ENCODE peak calls at places on chromosomes 5 and 9, in four cellular contexts. One of them, this sample, is unnamed.

GRCh38 chr9:91320299-91320698 is 41.4 kb downstream of the AUH start:
- DNase-seq in SK-N-SH: no peak
- DNase-seq in neural progenitor cell: no peak
- DNase-seq in astrocyte: no peak
- DNase-seq in this sample: no peak

GRCh38 chr5:99032234-99033013 is 103.6 kb upstream of the CHD1 start:
- DNase-seq in SK-N-SH: peak; percentile 46
- DNase-seq in neural progenitor cell: peak; percentile 74
- DNase-seq in astrocyte: peak; percentile 57
- DNase-seq in this sample: peak; percentile 49

GRCh38 chr5:5494489-5495402 is 72.3 kb downstream of the ICE1 start:
- DNase-seq in SK-N-SH: peak; percentile 24
- DNase-seq in neural progenitor cell: peak; percentile 94
- DNase-seq in astrocyte: peak; percentile 20
- DNase-seq in this sample: peak; percentile 73

GRCh38 chr9:114060070-114060469 is 18.0 kb downstream of the AMBP start:
- DNase-seq in SK-N-SH: no peak
- DNase-seq in neural progenitor cell: no peak
- DNase-seq in astrocyte: no peak
- DNase-seq in this sample: peak; percentile 42

GRCh38 chr5:77987988-77988387 is 211.8 kb upstream of the TBCA start:
- DNase-seq in SK-N-SH: no peak
- DNase-seq in neural progenitor cell: no peak
- DNase-seq in astrocyte: no peak
- DNase-seq in this sample: no peak

GRCh38 chr9:32968101-32969011 is 33.1 kb downstream of the APTX start:
- DNase-seq in SK-N-SH: peak; percentile 51
- DNase-seq in neural progenitor cell: peak; percentile 64
- DNase-seq in astrocyte: no peak
- DNase-seq in this sample: peak; percentile 72

GRCh38 chr5:32274548-32275420 is 38.0 kb downstream of the MTMR12 start:
- DNase-seq in SK-N-SH: no peak
- DNase-seq in neural progenitor cell: no peak
- DNase-seq in astrocyte: no peak
- DNase-seq in this sample: no peak

GRCh38 chr5:56900858-56901578 is 8.4 kb upstream of the SETD9 start:
- DNase-seq in SK-N-SH: peak; percentile 16
- DNase-seq in neural progenitor cell: peak; percentile 59
- DNase-seq in astrocyte: peak; percentile 14
- DNase-seq in this sample: peak; percentile 6

GRCh38 chr5:13278148-13278547 is 666.3 kb downstream of the DNAH5 start:
- DNase-seq in SK-N-SH: peak; percentile 4
- DNase-seq in neural progenitor cell: no peak
- DNase-seq in astrocyte: no peak
- DNase-seq in this sample: no peak

GRCh38 chr5:73867344-73868335 is 241.6 kb downstream of the ARHGEF28 start:
- DNase-seq in SK-N-SH: no peak
- DNase-seq in neural progenitor cell: no peak
- DNase-seq in astrocyte: peak; percentile 47
- DNase-seq in this sample: peak; percentile 6

GRCh38 chr9:121278535-121279169 is 10.7 kb downstream of the GSN start:
- DNase-seq in SK-N-SH: peak; percentile 59
- DNase-seq in neural progenitor cell: peak; percentile 67
- DNase-seq in astrocyte: peak; percentile 99
- DNase-seq in this sample: peak; percentile 82

GRCh38 chr9:70347046-70347445 is 67.4 kb downstream of the KLF9 start:
- DNase-seq in SK-N-SH: no peak
- DNase-seq in neural progenitor cell: no peak
- DNase-seq in astrocyte: no peak
- DNase-seq in this sample: no peak

GRCh38 chr9:129857207-129857606 is 21.9 kb downstream of the USP20 start:
- DNase-seq in SK-N-SH: no peak
- DNase-seq in neural progenitor cell: no peak
- DNase-seq in astrocyte: no peak
- DNase-seq in this sample: no peak

GRCh38 chr9:124786881-124787573 is 10.1 kb downstream of the OLFML2A start:
- DNase-seq in SK-N-SH: peak; percentile 6
- DNase-seq in neural progenitor cell: no peak
- DNase-seq in astrocyte: no peak
- DNase-seq in this sample: peak; percentile 18

GRCh38 chr5:143619038-143619437 is 192.9 kb upstream of the HMHB1 start:
- DNase-seq in SK-N-SH: no peak
- DNase-seq in neural progenitor cell: no peak
- DNase-seq in astrocyte: no peak
- DNase-seq in this sample: no peak

GRCh38 chr9:99059074-99059894 is 45.6 kb upstream of the TGFBR1 start:
- DNase-seq in SK-N-SH: no peak
- DNase-seq in neural progenitor cell: no peak
- DNase-seq in astrocyte: no peak
- DNase-seq in this sample: no peak

GRCh38 chr9:34823778-34824177 is 113.8 kb upstream of the CCL21 start:
- DNase-seq in SK-N-SH: no peak
- DNase-seq in neural progenitor cell: no peak
- DNase-seq in astrocyte: no peak
- DNase-seq in this sample: no peak

GRCh38 chr5:98796197-98796972 is 22.9 kb downstream of the RGMB start:
- DNase-seq in SK-N-SH: peak; percentile 68
- DNase-seq in neural progenitor cell: peak; percentile 68
- DNase-seq in astrocyte: peak; percentile 68
- DNase-seq in this sample: peak; percentile 83

GRCh38 chr5:164475339-164475977 is 970.0 kb downstream of the MAT2B start:
- DNase-seq in SK-N-SH: peak; percentile 25
- DNase-seq in neural progenitor cell: peak; percentile 13
- DNase-seq in astrocyte: peak; percentile 24
- DNase-seq in this sample: peak; percentile 44

GRCh38 chr9:27386759-27387158 is 89.8 kb upstream of the EQTN start:
- DNase-seq in SK-N-SH: no peak
- DNase-seq in neural progenitor cell: no peak
- DNase-seq in astrocyte: no peak
- DNase-seq in this sample: peak; percentile 18

GRCh38 chr5:173755319-173755718 is 132.8 kb upstream of the CPEB4 start:
- DNase-seq in SK-N-SH: no peak
- DNase-seq in neural progenitor cell: no peak
- DNase-seq in astrocyte: no peak
- DNase-seq in this sample: no peak

GRCh38 chr9:128627906-128628305 is 28.7 kb downstream of the DYNC2I2 start:
- DNase-seq in SK-N-SH: peak; percentile 20
- DNase-seq in neural progenitor cell: no peak
- DNase-seq in astrocyte: no peak
- DNase-seq in this sample: no peak

GRCh38 chr9:35907732-35908483 is 1.4 kb upstream of the SPAAR start:
- DNase-seq in SK-N-SH: peak; percentile 86
- DNase-seq in neural progenitor cell: peak; percentile 39
- DNase-seq in astrocyte: peak; percentile 90
- DNase-seq in this sample: peak; percentile 96

GRCh38 chr5:138663009-138663408 is 87.8 kb upstream of the HSPA9 start:
- DNase-seq in SK-N-SH: peak; percentile 46
- DNase-seq in neural progenitor cell: no peak
- DNase-seq in astrocyte: no peak
- DNase-seq in this sample: no peak

GRCh38 chr5:121850272-121850671 is 1.4 kb upstream of the FTMT start:
- DNase-seq in SK-N-SH: no peak
- DNase-seq in neural progenitor cell: no peak
- DNase-seq in astrocyte: no peak
- DNase-seq in this sample: peak; percentile 45

GRCh38 chr9:125772740-125773139 is 25.6 kb downstream of the PBX3 start:
- DNase-seq in SK-N-SH: no peak
- DNase-seq in neural progenitor cell: no peak
- DNase-seq in astrocyte: no peak
- DNase-seq in this sample: no peak

GRCh38 chr9:93531374-93531773 is 45.0 kb upstream of the PHF2 start:
- DNase-seq in SK-N-SH: no peak
- DNase-seq in neural progenitor cell: no peak
- DNase-seq in astrocyte: no peak
- DNase-seq in this sample: no peak

GRCh38 chr9:135956798-135957166 is 4.4 kb downstream of the UBAC1 start:
- DNase-seq in SK-N-SH: no peak
- DNase-seq in neural progenitor cell: no peak
- DNase-seq in astrocyte: no peak
- DNase-seq in this sample: no peak

GRCh38 chr5:44862808-44863207 is 54.1 kb downstream of the MRPS30 start:
- DNase-seq in SK-N-SH: no peak
- DNase-seq in neural progenitor cell: no peak
- DNase-seq in astrocyte: peak; percentile 16
- DNase-seq in this sample: no peak

GRCh38 chr5:181181650-181182565 is 23.1 kb downstream of the TRIM7 start:
- DNase-seq in SK-N-SH: peak; percentile 71
- DNase-seq in neural progenitor cell: peak; percentile 87
- DNase-seq in astrocyte: peak; percentile 43
- DNase-seq in this sample: peak; percentile 90

GRCh38 chr9:8718121-8718725 is 918.6 kb upstream of the DMAC1 start:
- DNase-seq in SK-N-SH: no peak
- DNase-seq in neural progenitor cell: peak; percentile 53
- DNase-seq in astrocyte: peak; percentile 86
- DNase-seq in this sample: peak; percentile 66

GRCh38 chr5:59037453-59038168 is 454.7 kb downstream of the RAB3C start:
- DNase-seq in SK-N-SH: no peak
- DNase-seq in neural progenitor cell: no peak
- DNase-seq in astrocyte: no peak
- DNase-seq in this sample: peak; percentile 80

GRCh38 chr5:59037041-59037440 is 454.2 kb downstream of the RAB3C start:
- DNase-seq in SK-N-SH: no peak
- DNase-seq in neural progenitor cell: no peak
- DNase-seq in astrocyte: no peak
- DNase-seq in this sample: no peak

GRCh38 chr5:59036274-59036961 is 453.5 kb downstream of the RAB3C start:
- DNase-seq in SK-N-SH: no peak
- DNase-seq in neural progenitor cell: no peak
- DNase-seq in astrocyte: peak; percentile 89
- DNase-seq in this sample: peak; percentile 85

GRCh38 chr5:59034498-59035186 is 451.8 kb downstream of the RAB3C start:
- DNase-seq in SK-N-SH: peak; percentile 57
- DNase-seq in neural progenitor cell: peak; percentile 48
- DNase-seq in astrocyte: peak; percentile 17
- DNase-seq in this sample: peak; percentile 73

DNA sequence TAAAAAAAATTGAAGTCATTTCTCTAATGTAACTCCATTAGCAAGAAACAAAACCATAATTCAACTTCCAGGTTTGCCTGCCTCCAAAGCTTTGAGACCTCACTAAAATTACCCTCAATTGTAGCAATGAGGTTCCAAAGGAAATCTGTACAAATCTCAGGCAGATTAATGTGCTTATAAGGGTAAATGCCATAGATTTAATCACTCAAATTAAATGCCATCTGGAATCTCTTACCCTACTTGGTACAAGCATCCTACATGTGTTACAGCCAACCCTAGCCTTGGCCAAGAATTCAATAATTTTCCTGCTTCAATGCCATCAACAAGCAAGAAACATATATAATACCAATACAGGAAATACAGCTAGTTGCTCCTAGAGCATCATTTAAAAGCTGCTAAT is 452.8 kb downstream of the RAB3C start:
- DNase-seq in SK-N-SH: peak; percentile 58
- DNase-seq in neural progenitor cell: no peak
- DNase-seq in astrocyte: no peak
- DNase-seq in this sample: peak; percentile 26
- H3K4me1 ChIP-seq in SK-N-SH: peaks cover 33% of the 10 kb centered on the region
- H3K4me1 ChIP-seq in neural progenitor cell: peaks cover 6% of the 10 kb centered on the region
- H3K4me1 ChIP-seq in astrocyte: peaks cover 15% of the 10 kb centered on the region
- H3K4me1 ChIP-seq in this sample: peaks cover 43% of the 10 kb centered on the region

GRCh38 chr5:62692946-62693713 is 114.5 kb downstream of the LRRC70 start:
- DNase-seq in SK-N-SH: no peak
- DNase-seq in neural progenitor cell: no peak
- DNase-seq in astrocyte: no peak
- DNase-seq in this sample: no peak

GRCh38 chr5:62690421-62690820 is 111.8 kb downstream of the LRRC70 start:
- DNase-seq in SK-N-SH: no peak
- DNase-seq in neural progenitor cell: peak; percentile 5
- DNase-seq in astrocyte: no peak
- DNase-seq in this sample: no peak

GRCh38 chr5:62686692-62687091 is 108.1 kb downstream of the LRRC70 start:
- DNase-seq in SK-N-SH: no peak
- DNase-seq in neural progenitor cell: no peak
- DNase-seq in astrocyte: no peak
- DNase-seq in this sample: no peak

GRCh38 chr5:62691946-62692345 is 113.3 kb downstream of the LRRC70 start:
- DNase-seq in SK-N-SH: no peak
- DNase-seq in neural progenitor cell: no peak
- DNase-seq in astrocyte: no peak
- DNase-seq in this sample: no peak

DNA sequence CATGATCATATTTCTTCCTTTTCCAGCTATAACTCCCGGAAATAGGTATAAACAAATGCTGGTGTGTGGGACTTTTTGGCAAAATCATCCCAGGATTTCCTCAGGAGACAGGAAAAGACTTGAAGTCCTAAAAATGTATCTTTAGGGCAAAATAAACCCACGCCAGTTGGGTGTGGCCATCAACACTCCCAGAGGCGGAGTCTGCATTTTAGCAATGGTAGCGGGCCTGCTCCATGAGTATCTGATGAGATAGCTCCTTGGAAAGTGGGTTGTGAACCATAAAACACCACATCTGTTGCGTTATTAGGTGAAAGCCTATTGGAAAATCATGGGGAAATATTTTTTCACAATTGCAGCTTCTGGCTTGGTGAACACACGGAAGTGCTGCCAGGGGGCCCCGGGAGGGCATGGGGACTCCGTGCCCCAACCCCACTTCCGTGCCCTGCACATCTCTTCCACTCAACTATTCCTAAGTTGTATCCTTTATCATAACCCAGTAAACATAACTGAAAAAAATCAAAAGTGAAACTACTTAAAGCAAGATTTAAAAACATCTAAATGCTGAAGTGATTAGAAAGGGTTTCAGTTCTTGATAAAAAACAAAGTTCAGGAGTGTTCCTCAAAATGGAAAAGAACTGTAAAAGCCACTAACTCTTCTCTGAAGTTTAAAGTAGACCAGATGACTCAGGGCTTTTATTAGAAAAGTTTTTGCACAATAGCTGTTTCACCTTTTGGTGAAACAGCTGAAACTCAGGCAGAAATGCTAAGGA is 111.2 kb downstream of the LRRC70 start:
- DNase-seq in SK-N-SH: no peak
- DNase-seq in neural progenitor cell: no peak
- DNase-seq in astrocyte: no peak
- DNase-seq in this sample: no peak
- H3K4me3 ChIP-seq in SK-N-SH: no peak overlapping the region
- H3K4me3 ChIP-seq in neural progenitor cell: no peak overlapping the region
- H3K4me3 ChIP-seq in astrocyte: no peak overlapping the region
- H3K4me3 ChIP-seq in this sample: no peak overlapping the region

GRCh38 chr5:80238078-80238477 is 17.8 kb downstream of the SERINC5 start:
- DNase-seq in SK-N-SH: no peak
- DNase-seq in neural progenitor cell: no peak
- DNase-seq in astrocyte: no peak
- DNase-seq in this sample: no peak
- H4K20me1 ChIP-seq in SK-N-SH: no peaks in the 10 kb centered on the region
- H4K20me1 ChIP-seq in neural progenitor cell: peaks cover 77% of the 10 kb centered on the region
- H4K20me1 ChIP-seq in astrocyte: peaks cover 9% of the 10 kb centered on the region
- H4K20me1 ChIP-seq in this sample: peaks cover 7% of the 10 kb centered on the region

GRCh38 chr5:14859150-14859549 is 12.4 kb downstream of the ANKH start:
- DNase-seq in SK-N-SH: no peak
- DNase-seq in neural progenitor cell: no peak
- DNase-seq in astrocyte: no peak
- DNase-seq in this sample: no peak
- H3K4me1 ChIP-seq in SK-N-SH: no peaks in the 10 kb centered on the region
- H3K4me1 ChIP-seq in neural progenitor cell: no peaks in the 10 kb centered on the region
- H3K4me1 ChIP-seq in astrocyte: no peaks in the 10 kb centered on the region
- H3K4me1 ChIP-seq in this sample: peaks cover 5% of the 10 kb centered on the region

GRCh38 chr5:1152156-1152555 is 40.3 kb upstream of the SLC12A7 start:
- DNase-seq in SK-N-SH: no peak
- DNase-seq in neural progenitor cell: no peak
- DNase-seq in astrocyte: no peak
- DNase-seq in this sample: peak; percentile 58
- H3K4me3 ChIP-seq in SK-N-SH: no peak overlapping the region
- H3K4me3 ChIP-seq in neural progenitor cell: no peak overlapping the region
- H3K4me3 ChIP-seq in astrocyte: no peak overlapping the region
- H3K4me3 ChIP-seq in this sample: no peak overlapping the region

GRCh38 chr9:75105841-75106240 is 17.5 kb downstream of the OSTF1 start:
- DNase-seq in SK-N-SH: no peak
- DNase-seq in neural progenitor cell: no peak
- DNase-seq in astrocyte: peak; percentile 6
- DNase-seq in this sample: no peak
- H4K20me1 ChIP-seq in SK-N-SH: no peaks in the 10 kb centered on the region
- H4K20me1 ChIP-seq in neural progenitor cell: no peaks in the 10 kb centered on the region
- H4K20me1 ChIP-seq in astrocyte: peaks cover 14% of the 10 kb centered on the region
- H4K20me1 ChIP-seq in this sample: peaks cover 3% of the 10 kb centered on the region